ENCODE peak calls at places on chromosomes 11 and 22, in four cellular contexts. X is CD8-positive, alpha-beta T cell; M is anterior cingulate cortex; Y is dermis microvascular lymphatic vessel endothelial cell. J is an unnamed sample.

GRCh38 chr11:15229069-15229468 is 114.3 kb downstream of the INSC start:
- DNase-seq in X (no peak), M (no peak), Y (no peak), J (no peak)

GRCh38 chr22:29171721-29172120 is 34.0 kb upstream of the EMID1 start:
- DNase-seq in X (no peak), M (no peak), Y (no peak), J (no peak)

GRCh38 chr11:64762916-64763803 is 3.4 kb upstream of the PYGM start:
- DNase-seq in X (no peak), M (no peak), Y (peak), J (peak)

GRCh38 chr11:43367382-43368178 is 8.9 kb downstream of the TTC17 start:
- DNase-seq in X (no peak), M (no peak), Y (no peak), J (no peak)

GRCh38 chr22:32661296-32661695 is 140.2 kb upstream of the TIMP3 start:
- DNase-seq in X (no peak), M (no peak), Y (peak), J (no peak)

GRCh38 chr22:38981659-38982007 is 514 bp upstream of the APOBEC3B start:
- DNase-seq in X (no peak), M (no peak), Y (no peak), J (no peak)

GRCh38 chr11:124535552-124536232 is 7.8 kb downstream of the OR8B12 start:
- DNase-seq in X (no peak), M (no peak), Y (no peak), J (no peak)

GRCh38 chr22:27732841-27733240 is 68.7 kb downstream of the MN1 start:
- DNase-seq in X (no peak), M (no peak), Y (no peak), J (no peak)

GRCh38 chr11:57778318-57779037 is 16.9 kb downstream of the CTNND1 start:
- DNase-seq in X (no peak), M (peak), Y (peak), J (no peak)

GRCh38 chr11:65482306-65482850 is 16.5 kb upstream of the MALAT1 start:
- DNase-seq in X (no peak), M (no peak), Y (no peak), J (no peak)

GRCh38 chr11:66856496-66857233 is at the start of gene LRFN4:
- DNase-seq in X (no peak), M (peak), Y (peak), J (no peak)

GRCh38 chr11:121538054-121538453 is 85.3 kb upstream of the SORL1-AS1 start:
- DNase-seq in X (no peak), M (no peak), Y (no peak), J (no peak)

GRCh38 chr11:1488575-1489180 is 2.1 kb upstream of the MOB2 start:
- DNase-seq in X (no peak), M (no peak), Y (no peak), J (no peak)

J was measured in GDM1.